ENCODE peak calls at places on chromosomes 4 and X, in ten cellular contexts. I is bronchial epithelial cell, Y is dorsolateral prefrontal cortex, S is cardiac muscle cell, A is right cardiac atrium, T is head of caudate nucleus, F is coronary artery, L is AG20443, O is endothelial cell, G is adrenal gland. Z is an unnamed sample.

GRCh38 chr4:83010522-83011318 is at the start of gene LIN54:
- DNase-seq in Y (peak), I (peak), O (peak), F (peak), T (peak), S (peak), A (peak), L (peak), G (peak), Z (peak)

GRCh38 chrX:103175944-103176753 is 38.8 kb upstream of the BEX4 start:
- DNase-seq in O (peak), A (peak), Y (peak), L (peak), S (peak), G (peak), T (peak), I (peak), F (no peak), Z (peak)

GRCh38 chr4:212438-213174 is 88.3 kb downstream of the ZNF718 start:
- DNase-seq in G (peak), I (peak), S (peak), F (peak), O (peak), Y (peak), T (peak), A (peak), L (peak), Z (peak)

GRCh38 chr4:26150948-26151347 is 169.9 kb upstream of the RBPJ start:
- DNase-seq in I (peak), L (peak), S (no peak), O (no peak), A (no peak), Y (no peak), G (no peak), F (no peak), T (no peak), Z (peak)

GRCh38 chrX:24643116-24643515 is 4.0 kb downstream of the PCYT1B start:
- DNase-seq in O (no peak), S (no peak), F (no peak), G (no peak), A (no peak), I (peak), L (no peak), Y (no peak), T (no peak), Z (no peak)

GRCh38 chr4:152063301-152064235 is 302.8 kb upstream of the GATB start:
- DNase-seq in F (no peak), S (no peak), O (no peak), G (no peak), L (peak), T (peak), A (peak), Y (no peak), I (peak), Z (no peak)

GRCh38 chr4:150593996-150594395 is 12.0 kb downstream of the MAB21L2 start:
- DNase-seq in A (no peak), T (no peak), G (no peak), Y (no peak), S (no peak), I (no peak), O (no peak), L (no peak), F (no peak), Z (no peak)

GRCh38 chr4:165345663-165346417 is 18.4 kb downstream of the MSMO1 start:
- DNase-seq in S (no peak), A (no peak), G (no peak), I (no peak), Y (no peak), T (no peak), O (no peak), F (no peak), L (no peak), Z (no peak)

GRCh38 chr4:81003549-81004240 is 26.8 kb upstream of the BMP3 start:
- DNase-seq in O (no peak), Y (no peak), A (no peak), T (no peak), F (no peak), S (no peak), I (no peak), L (no peak), G (no peak), Z (no peak)

GRCh38 chrX:79408623-79409322 is 41.6 kb upstream of the ITM2A start:
- DNase-seq in A (no peak), T (no peak), Y (no peak), I (no peak), O (no peak), S (no peak), L (no peak), G (no peak), F (no peak), Z (no peak)

GRCh38 chr4:2790583-2791517 is 2.0 kb upstream of the SH3BP2 start:
- DNase-seq in G (no peak), O (peak), A (peak), S (no peak), T (no peak), F (peak), L (no peak), Y (no peak), I (no peak), Z (no peak)

GRCh38 chrX:17737707-17738001 is 361 bp downstream of the SCML1 start:
- DNase-seq in F (no peak), A (no peak), I (no peak), L (no peak), T (no peak), S (no peak), O (no peak), G (no peak), Y (no peak), Z (no peak)

Z was measured in midbrain.